ENCODE peak calls at places on chromosome 5, in nine cellular contexts. One of them, this sample, is unnamed.

GRCh38 chr5:142447887-142448286 is 123.1 kb upstream of the SPRY4 start:
- DNase-seq in K562: no peak
- DNase-seq in uterus: no peak
- DNase-seq in AG04449: no peak
- DNase-seq in heart left ventricle: no peak
- DNase-seq in HCT116: no peak
- DNase-seq in PC-9: no peak
- DNase-seq in A673: no peak
- DNase-seq in AG04450: no peak
- DNase-seq in this sample: no peak

GRCh38 chr5:168135897-168136296 is 155.5 kb upstream of the WWC1 start:
- DNase-seq in K562: no peak
- DNase-seq in uterus: no peak
- DNase-seq in AG04449: no peak
- DNase-seq in heart left ventricle: no peak
- DNase-seq in HCT116: no peak
- DNase-seq in PC-9: no peak
- DNase-seq in A673: no peak
- DNase-seq in AG04450: no peak
- DNase-seq in this sample: no peak

GRCh38 chr5:32193591-32193990 is 19.5 kb upstream of the GOLPH3 start:
- DNase-seq in K562: no peak
- DNase-seq in uterus: peak
- DNase-seq in AG04449: peak
- DNase-seq in heart left ventricle: peak
- DNase-seq in HCT116: no peak
- DNase-seq in PC-9: peak
- DNase-seq in A673: peak
- DNase-seq in AG04450: no peak
- DNase-seq in this sample: no peak

GRCh38 chr5:77129386-77129785 is 42.3 kb upstream of the ZBED3 start:
- DNase-seq in K562: no peak
- DNase-seq in uterus: peak
- DNase-seq in AG04449: no peak
- DNase-seq in heart left ventricle: no peak
- DNase-seq in HCT116: peak
- DNase-seq in PC-9: no peak
- DNase-seq in A673: peak
- DNase-seq in AG04450: no peak
- DNase-seq in this sample: no peak

GRCh38 chr5:34707451-34708107 is 51.5 kb downstream of the RAI14 start:
- DNase-seq in K562: no peak
- DNase-seq in uterus: no peak
- DNase-seq in AG04449: no peak
- DNase-seq in heart left ventricle: no peak
- DNase-seq in HCT116: no peak
- DNase-seq in PC-9: no peak
- DNase-seq in A673: peak
- DNase-seq in AG04450: no peak
- DNase-seq in this sample: no peak

GRCh38 chr5:142747034-142747433 is 23.1 kb upstream of the ARHGAP26 start:
- DNase-seq in K562: no peak
- DNase-seq in uterus: no peak
- DNase-seq in AG04449: no peak
- DNase-seq in heart left ventricle: no peak
- DNase-seq in HCT116: no peak
- DNase-seq in PC-9: no peak
- DNase-seq in A673: no peak
- DNase-seq in AG04450: no peak
- DNase-seq in this sample: peak

GRCh38 chr5:164188733-164189148 is 683.3 kb downstream of the MAT2B start:
- DNase-seq in K562: no peak
- DNase-seq in uterus: no peak
- DNase-seq in AG04449: no peak
- DNase-seq in heart left ventricle: no peak
- DNase-seq in HCT116: no peak
- DNase-seq in PC-9: no peak
- DNase-seq in A673: peak
- DNase-seq in AG04450: no peak
- DNase-seq in this sample: no peak

GRCh38 chr5:59351076-59351794 is 542.3 kb downstream of the PDE4D start:
- DNase-seq in K562: no peak
- DNase-seq in uterus: peak
- DNase-seq in AG04449: no peak
- DNase-seq in heart left ventricle: no peak
- DNase-seq in HCT116: no peak
- DNase-seq in PC-9: no peak
- DNase-seq in A673: no peak
- DNase-seq in AG04450: no peak
- DNase-seq in this sample: no peak

GRCh38 chr5:60668715-60669304 is 31.2 kb downstream of the DEPDC1B start:
- DNase-seq in K562: no peak
- DNase-seq in uterus: no peak
- DNase-seq in AG04449: no peak
- DNase-seq in heart left ventricle: no peak
- DNase-seq in HCT116: peak
- DNase-seq in PC-9: peak
- DNase-seq in A673: peak
- DNase-seq in AG04450: no peak
- DNase-seq in this sample: no peak

GRCh38 chr5:57117601-57118000 is 56.3 kb upstream of the GPBP1 start:
- DNase-seq in K562: no peak
- DNase-seq in uterus: no peak
- DNase-seq in AG04449: no peak
- DNase-seq in heart left ventricle: no peak
- DNase-seq in HCT116: no peak
- DNase-seq in PC-9: no peak
- DNase-seq in A673: no peak
- DNase-seq in AG04450: no peak
- DNase-seq in this sample: no peak

GRCh38 chr5:98657559-98657958 is 115.9 kb upstream of the RGMB start:
- DNase-seq in K562: no peak
- DNase-seq in uterus: no peak
- DNase-seq in AG04449: no peak
- DNase-seq in heart left ventricle: no peak
- DNase-seq in HCT116: no peak
- DNase-seq in PC-9: no peak
- DNase-seq in A673: no peak
- DNase-seq in AG04450: no peak
- DNase-seq in this sample: no peak

GRCh38 chr5:58871648-58872242 is 288.9 kb downstream of the RAB3C start:
- DNase-seq in K562: peak
- DNase-seq in uterus: no peak
- DNase-seq in AG04449: no peak
- DNase-seq in heart left ventricle: no peak
- DNase-seq in HCT116: peak
- DNase-seq in PC-9: peak
- DNase-seq in A673: peak
- DNase-seq in AG04450: no peak
- DNase-seq in this sample: no peak

GRCh38 chr5:150644496-150644895 is 4.0 kb downstream of the SYNPO start:
- DNase-seq in K562: no peak
- DNase-seq in uterus: no peak
- DNase-seq in AG04449: no peak
- DNase-seq in heart left ventricle: peak
- DNase-seq in HCT116: no peak
- DNase-seq in PC-9: no peak
- DNase-seq in A673: no peak
- DNase-seq in AG04450: no peak
- DNase-seq in this sample: no peak

GRCh38 chr5:150642991-150643710 is 2.7 kb downstream of the SYNPO start:
- DNase-seq in K562: no peak
- DNase-seq in uterus: no peak
- DNase-seq in AG04449: no peak
- DNase-seq in heart left ventricle: no peak
- DNase-seq in HCT116: no peak
- DNase-seq in PC-9: no peak
- DNase-seq in A673: no peak
- DNase-seq in AG04450: no peak
- DNase-seq in this sample: no peak

GRCh38 chr5:150642567-150642927 is 2.1 kb downstream of the SYNPO start:
- DNase-seq in K562: no peak
- DNase-seq in uterus: peak
- DNase-seq in AG04449: no peak
- DNase-seq in heart left ventricle: peak
- DNase-seq in HCT116: peak
- DNase-seq in PC-9: peak
- DNase-seq in A673: no peak
- DNase-seq in AG04450: peak
- DNase-seq in this sample: peak

GRCh38 chr5:150645070-150645700 is 4.7 kb downstream of the SYNPO start:
- DNase-seq in K562: no peak
- DNase-seq in uterus: peak
- DNase-seq in AG04449: peak
- DNase-seq in heart left ventricle: peak
- DNase-seq in HCT116: no peak
- DNase-seq in PC-9: peak
- DNase-seq in A673: peak
- DNase-seq in AG04450: no peak
- DNase-seq in this sample: peak

GRCh38 chr5:150644058-150644457 is 3.6 kb downstream of the SYNPO start:
- DNase-seq in K562: no peak
- DNase-seq in uterus: no peak
- DNase-seq in AG04449: no peak
- DNase-seq in heart left ventricle: no peak
- DNase-seq in HCT116: no peak
- DNase-seq in PC-9: no peak
- DNase-seq in A673: no peak
- DNase-seq in AG04450: no peak
- DNase-seq in this sample: no peak
- TF ChIP-seq CTCF in K562: no peak
- TF ChIP-seq CTCF in uterus: no peak
- TF ChIP-seq CTCF in AG04449: no peak
- TF ChIP-seq CTCF in heart left ventricle: no peak
- TF ChIP-seq CTCF in HCT116: no peak
- TF ChIP-seq CTCF in PC-9: no peak
- TF ChIP-seq CTCF in A673: no peak
- TF ChIP-seq CTCF in AG04450: no peak
- TF ChIP-seq CTCF in this sample: no peak

GRCh38 chr5:102666164-102666951 is 88.7 kb upstream of the PAM start:
- DNase-seq in K562: no peak
- DNase-seq in uterus: no peak
- DNase-seq in AG04449: no peak
- DNase-seq in heart left ventricle: no peak
- DNase-seq in HCT116: no peak
- DNase-seq in PC-9: no peak
- DNase-seq in A673: peak
- DNase-seq in AG04450: no peak
- DNase-seq in this sample: no peak

GRCh38 chr5:102668220-102668930 is 86.7 kb upstream of the PAM start:
- DNase-seq in K562: no peak
- DNase-seq in uterus: no peak
- DNase-seq in AG04449: no peak
- DNase-seq in heart left ventricle: no peak
- DNase-seq in HCT116: no peak
- DNase-seq in PC-9: peak
- DNase-seq in A673: no peak
- DNase-seq in AG04450: no peak
- DNase-seq in this sample: no peak

GRCh38 chr5:102664946-102665345 is 90.2 kb upstream of the PAM start:
- DNase-seq in K562: no peak
- DNase-seq in uterus: no peak
- DNase-seq in AG04449: no peak
- DNase-seq in heart left ventricle: no peak
- DNase-seq in HCT116: no peak
- DNase-seq in PC-9: no peak
- DNase-seq in A673: peak
- DNase-seq in AG04450: no peak
- DNase-seq in this sample: no peak

GRCh38 chr5:102670224-102670836 is 84.8 kb upstream of the PAM start:
- DNase-seq in K562: peak
- DNase-seq in uterus: no peak
- DNase-seq in AG04449: no peak
- DNase-seq in heart left ventricle: peak
- DNase-seq in HCT116: peak
- DNase-seq in PC-9: no peak
- DNase-seq in A673: peak
- DNase-seq in AG04450: no peak
- DNase-seq in this sample: no peak
- TF ChIP-seq CTCF in K562: peak
- TF ChIP-seq CTCF in uterus: no peak
- TF ChIP-seq CTCF in AG04449: peak
- TF ChIP-seq CTCF in heart left ventricle: peak
- TF ChIP-seq CTCF in HCT116: peak
- TF ChIP-seq CTCF in PC-9: peak
- TF ChIP-seq CTCF in A673: peak
- TF ChIP-seq CTCF in AG04450: peak
- TF ChIP-seq CTCF in this sample: peak

GRCh38 chr5:139415869-139416268 is 12.0 kb upstream of the SPATA24 start:
- DNase-seq in K562: no peak
- DNase-seq in uterus: no peak
- DNase-seq in AG04449: no peak
- DNase-seq in heart left ventricle: no peak
- DNase-seq in HCT116: no peak
- DNase-seq in PC-9: no peak
- DNase-seq in A673: no peak
- DNase-seq in AG04450: no peak
- DNase-seq in this sample: no peak

GRCh38 chr5:139413963-139414362 is 10.1 kb upstream of the SPATA24 start:
- DNase-seq in K562: no peak
- DNase-seq in uterus: no peak
- DNase-seq in AG04449: no peak
- DNase-seq in heart left ventricle: no peak
- DNase-seq in HCT116: no peak
- DNase-seq in PC-9: no peak
- DNase-seq in A673: no peak
- DNase-seq in AG04450: no peak
- DNase-seq in this sample: no peak

GRCh38 chr5:139413153-139413552 is 9.3 kb upstream of the SPATA24 start:
- DNase-seq in K562: no peak
- DNase-seq in uterus: no peak
- DNase-seq in AG04449: no peak
- DNase-seq in heart left ventricle: no peak
- DNase-seq in HCT116: no peak
- DNase-seq in PC-9: no peak
- DNase-seq in A673: no peak
- DNase-seq in AG04450: no peak
- DNase-seq in this sample: no peak

GRCh38 chr5:139415221-139415861 is 11.5 kb upstream of the SPATA24 start:
- DNase-seq in K562: no peak
- DNase-seq in uterus: no peak
- DNase-seq in AG04449: no peak
- DNase-seq in heart left ventricle: peak
- DNase-seq in HCT116: no peak
- DNase-seq in PC-9: no peak
- DNase-seq in A673: no peak
- DNase-seq in AG04450: no peak
- DNase-seq in this sample: no peak

GRCh38 chr5:139414601-139415121 is 10.8 kb upstream of the SPATA24 start:
- DNase-seq in K562: no peak
- DNase-seq in uterus: no peak
- DNase-seq in AG04449: no peak
- DNase-seq in heart left ventricle: peak
- DNase-seq in HCT116: no peak
- DNase-seq in PC-9: no peak
- DNase-seq in A673: no peak
- DNase-seq in AG04450: no peak
- DNase-seq in this sample: no peak
- TF ChIP-seq CTCF in K562: no peak
- TF ChIP-seq CTCF in uterus: no peak
- TF ChIP-seq CTCF in AG04449: no peak
- TF ChIP-seq CTCF in heart left ventricle: no peak
- TF ChIP-seq CTCF in HCT116: no peak
- TF ChIP-seq CTCF in PC-9: no peak
- TF ChIP-seq CTCF in A673: no peak
- TF ChIP-seq CTCF in AG04450: no peak
- TF ChIP-seq CTCF in this sample: no peak

GRCh38 chr5:23332650-23333251 is 174.7 kb upstream of the PRDM9 start:
- DNase-seq in K562: no peak
- DNase-seq in uterus: no peak
- DNase-seq in AG04449: no peak
- DNase-seq in heart left ventricle: no peak
- DNase-seq in HCT116: no peak
- DNase-seq in PC-9: no peak
- DNase-seq in A673: peak
- DNase-seq in AG04450: no peak
- DNase-seq in this sample: no peak
- TF ChIP-seq CTCF in K562: no peak
- TF ChIP-seq CTCF in uterus: no peak
- TF ChIP-seq CTCF in AG04449: no peak
- TF ChIP-seq CTCF in heart left ventricle: no peak
- TF ChIP-seq CTCF in HCT116: no peak
- TF ChIP-seq CTCF in PC-9: peak
- TF ChIP-seq CTCF in A673: peak
- TF ChIP-seq CTCF in AG04450: peak
- TF ChIP-seq CTCF in this sample: no peak

This sample was measured in AG09319.